ENCODE peak calls at places on chromosomes 3 and 15, in seven cellular contexts. X is glutamatergic neuron; M is GM20000; N is left ventricle myocardium inferior; Y is psoas muscle; O is effector memory CD8-positive, alpha-beta T cell; V is HT-29. P is an unnamed sample.
A peak's percentile ranks its signal among the peaks of the same experiment; 100 is the strongest.

GRCh38 chr3:8983591-8983990 is 20.3 kb upstream of the RAD18 start:
- DNase-seq in X (no peak), M (no peak), N (no peak), Y (no peak), O (no peak), V (no peak), P (no peak)

GRCh38 chr15:90320062-90320884 is 31.8 kb upstream of the ZNF774 start:
- DNase-seq in X (peak; percentile 77), M (peak; percentile 82), N (peak; percentile 73), Y (peak; percentile 78), O (peak; percentile 64), V (peak; percentile 97), P (peak; percentile 75)

GRCh38 chr15:74541494-74542191 is 623 bp downstream of the ARID3B start:
- DNase-seq in X (peak; percentile 24), M (peak; percentile 83), N (no peak), Y (peak; percentile 30), O (peak; percentile 42), V (peak; percentile 42), P (peak; percentile 53)

GRCh38 chr3:62965311-62965710 is 90.1 kb upstream of the CADPS start:
- DNase-seq in X (no peak), M (no peak), N (no peak), Y (no peak), O (no peak), V (no peak), P (no peak)

GRCh38 chr15:61137139-61137792 is 91.8 kb downstream of the RORA start:
- DNase-seq in X (no peak), M (no peak), N (no peak), Y (no peak), O (no peak), V (no peak), P (no peak)

GRCh38 chr15:51758645-51759044 is 7.2 kb downstream of the TMOD2 start:
- DNase-seq in X (no peak), M (no peak), N (peak; percentile 71), Y (peak; percentile 37), O (no peak), V (no peak), P (no peak)

GRCh38 chr3:112619295-112619694 is 21.6 kb downstream of the CCDC80 start:
- DNase-seq in X (no peak), M (no peak), N (no peak), Y (no peak), O (no peak), V (no peak), P (no peak)

GRCh38 chr3:151580592-151580991 is 119.7 kb upstream of the IGSF10 start:
- DNase-seq in X (no peak), M (no peak), N (no peak), Y (no peak), O (no peak), V (no peak), P (no peak)

GRCh38 chr3:39494781-39495180 is 27.3 kb downstream of the MOBP start:
- DNase-seq in X (no peak), M (no peak), N (no peak), Y (no peak), O (no peak), V (no peak), P (no peak)

GRCh38 chr3:45981321-45982038 is 14.1 kb downstream of the FYCO1 start:
- DNase-seq in X (no peak), M (no peak), N (no peak), Y (no peak), O (no peak), V (no peak), P (no peak)

GRCh38 chr3:29050155-29050554 is 230.7 kb upstream of the RBMS3 start:
- DNase-seq in X (no peak), M (no peak), N (no peak), Y (no peak), O (no peak), V (no peak), P (no peak)

GRCh38 chr15:82093774-82094211 is 48.0 kb upstream of the MEX3B start:
- DNase-seq in X (no peak), M (no peak), N (no peak), Y (no peak), O (no peak), V (peak; percentile 77), P (no peak)

GRCh38 chr3:105553851-105554250 is 187.1 kb downstream of the ALCAM start:
- DNase-seq in X (no peak), M (no peak), N (no peak), Y (no peak), O (no peak), V (no peak), P (no peak)

GRCh38 chr3:157360044-157360443 is 76.6 kb upstream of the PTX3 start:
- DNase-seq in X (no peak), M (no peak), N (no peak), Y (no peak), O (no peak), V (no peak), P (no peak)

GRCh38 chr15:90594297-90594696 is 64.6 kb downstream of the CRTC3 start:
- DNase-seq in X (no peak), M (no peak), N (peak; percentile 68), Y (peak; percentile 65), O (peak; percentile 55), V (peak; percentile 93), P (peak; percentile 65)

GRCh38 chr15:40845511-40846284 is 1.9 kb downstream of the SPINT1 start:
- DNase-seq in X (no peak), M (no peak), N (no peak), Y (no peak), O (no peak), V (peak; percentile 98), P (no peak)

GRCh38 chr15:67140078-67140833 is 74.9 kb downstream of the SMAD3 start:
- DNase-seq in X (no peak), M (peak; percentile 37), N (no peak), Y (no peak), O (no peak), V (no peak), P (no peak)

GRCh38 chr15:78024141-78024567 is 53.4 kb downstream of the TBC1D2B start:
- DNase-seq in X (no peak), M (no peak), N (peak; percentile 72), Y (peak; percentile 81), O (no peak), V (no peak), P (no peak)

GRCh38 chr3:81568378-81568777 is 193.1 kb downstream of the GBE1 start:
- DNase-seq in X (no peak), M (no peak), N (no peak), Y (no peak), O (no peak), V (no peak), P (no peak)

GRCh38 chr15:83472797-83473196 is 25.7 kb downstream of the SH3GL3 start:
- DNase-seq in X (no peak), M (no peak), N (no peak), Y (no peak), O (no peak), V (no peak), P (no peak)

GRCh38 chr15:100373037-100373896 is 31.5 kb upstream of the ADAMTS17 start:
- DNase-seq in X (no peak), M (no peak), N (no peak), Y (peak; percentile 16), O (no peak), V (no peak), P (no peak)

GRCh38 chr15:39216816-39217215 is 364.1 kb upstream of the THBS1 start:
- DNase-seq in X (no peak), M (no peak), N (no peak), Y (no peak), O (no peak), V (no peak), P (no peak)

GRCh38 chr3:51343918-51344687 is 41.0 kb upstream of the MANF start:
- DNase-seq in X (no peak), M (no peak), N (no peak), Y (peak; percentile 27), O (no peak), V (no peak), P (no peak)

GRCh38 chr3:77259701-77260100 is 219.8 kb downstream of the ROBO2 start:
- DNase-seq in X (no peak), M (no peak), N (no peak), Y (no peak), O (no peak), V (no peak), P (no peak)

GRCh38 chr3:61956236-61956635 is 394.9 kb downstream of the PTPRG start:
- DNase-seq in X (no peak), M (no peak), N (no peak), Y (no peak), O (no peak), V (no peak), P (no peak)

GRCh38 chr3:126664591-126665214 is 9.8 kb upstream of the TXNRD3 start:
- DNase-seq in X (no peak), M (no peak), N (no peak), Y (no peak), O (no peak), V (no peak), P (no peak)

GRCh38 chr3:111735912-111736311 is 123.2 kb upstream of the PHLDB2 start:
- DNase-seq in X (no peak), M (no peak), N (no peak), Y (no peak), O (no peak), V (no peak), P (no peak)

GRCh38 chr3:24678441-24678865 is 183.8 kb upstream of the THRB start:
- DNase-seq in X (no peak), M (no peak), N (no peak), Y (no peak), O (no peak), V (no peak), P (no peak)

GRCh38 chr15:49589030-49589429 is 31.6 kb downstream of the FAM227B start:
- DNase-seq in X (no peak), M (peak; percentile 6), N (no peak), Y (no peak), O (no peak), V (no peak), P (no peak)

GRCh38 chr3:30749230-30749629 is 142.8 kb downstream of the TGFBR2 start:
- DNase-seq in X (no peak), M (no peak), N (no peak), Y (no peak), O (no peak), V (peak; percentile 30), P (no peak)

GRCh38 chr3:109265300-109265699 is 51.0 kb downstream of the DPPA2 start:
- DNase-seq in X (no peak), M (no peak), N (no peak), Y (no peak), O (no peak), V (no peak), P (no peak)

GRCh38 chr15:39610665-39611064 is 29.8 kb downstream of the THBS1 start:
- DNase-seq in X (no peak), M (no peak), N (no peak), Y (no peak), O (no peak), V (no peak), P (no peak)

GRCh38 chr3:183518446-183519185 is 36.9 kb downstream of the KLHL6 start:
- DNase-seq in X (no peak), M (no peak), N (no peak), Y (no peak), O (no peak), V (no peak), P (no peak)

GRCh38 chr3:181493423-181493822 is 218.3 kb upstream of the SOX2 start:
- DNase-seq in X (no peak), M (no peak), N (no peak), Y (no peak), O (no peak), V (no peak), P (no peak)

GRCh38 chr3:128482857-128483656 is 9.9 kb downstream of the GATA2 start:
- DNase-seq in X (peak; percentile 55), M (no peak), N (no peak), Y (peak; percentile 47), O (no peak), V (no peak), P (no peak)

P was measured in immature natural killer cell.